ENCODE peak calls at places on chromosomes 12 and 14, in seven cellular contexts. C is uterus; Q is psoas muscle; T is upper lobe of right lung; V is CD8-positive, alpha-beta memory T cell; N is skeletal muscle cell; K is mesenchymal stem cell. Z is an unnamed sample.
A peak's percentile ranks its signal among the peaks of the same experiment; 100 is the strongest.

GRCh38 chr12:128131955-128132354 is 135.0 kb upstream of the TMEM132C start:
- DNase-seq in C (no peak), Q (no peak), T (no peak), V (no peak), N (no peak), K (no peak), Z (no peak)

GRCh38 chr12:4734625-4735196 is 14.5 kb downstream of the GALNT8 start:
- DNase-seq in C (no peak), Q (no peak), T (no peak), V (no peak), N (no peak), K (no peak), Z (no peak)

GRCh38 chr12:123142948-123143752 is 7.7 kb downstream of the PITPNM2 start:
- DNase-seq in C (no peak), Q (no peak), T (peak; percentile 80), V (no peak), N (no peak), K (peak; percentile 66), Z (no peak)

GRCh38 chr12:25985296-25985992 is 27.0 kb downstream of the RASSF8 start:
- DNase-seq in C (no peak), Q (no peak), T (no peak), V (no peak), N (no peak), K (no peak), Z (no peak)

GRCh38 chr12:52398176-52398575 is 8.0 kb downstream of the KRT82 start:
- DNase-seq in C (no peak), Q (no peak), T (no peak), V (no peak), N (no peak), K (no peak), Z (no peak)

GRCh38 chr14:81371802-81372201 is 28.3 kb downstream of the STON2 start:
- DNase-seq in C (no peak), Q (no peak), T (no peak), V (no peak), N (no peak), K (no peak), Z (no peak)

GRCh38 chr14:77148510-77149231 is 7.1 kb upstream of the ZDHHC22 start:
- DNase-seq in C (no peak), Q (no peak), T (no peak), V (no peak), N (no peak), K (no peak), Z (no peak)

GRCh38 chr12:105947906-105948305 is 190.8 kb downstream of the NUAK1 start:
- DNase-seq in C (no peak), Q (no peak), T (no peak), V (no peak), N (no peak), K (no peak), Z (no peak)

GRCh38 chr12:30026621-30027234 is 243.0 kb upstream of the TMTC1 start:
- DNase-seq in C (no peak), Q (no peak), T (no peak), V (no peak), N (peak; percentile 18), K (peak; percentile 79), Z (no peak)

GRCh38 chr12:10956085-10956484 is 17.0 kb upstream of the TAS2R14 start:
- DNase-seq in C (no peak), Q (no peak), T (no peak), V (no peak), N (no peak), K (no peak), Z (no peak)

GRCh38 chr12:92208613-92209121 is 63.0 kb upstream of the BTG1 start:
- DNase-seq in C (no peak), Q (no peak), T (no peak), V (peak; percentile 55), N (peak; percentile 51), K (peak; percentile 73), Z (peak; percentile 70)

GRCh38 chr12:1474567-1475153 is 119.7 kb downstream of the FBXL14 start:
- DNase-seq in C (no peak), Q (no peak), T (no peak), V (no peak), N (peak; percentile 91), K (peak; percentile 83), Z (no peak)

GRCh38 chr12:690466-690865 is 27.2 kb upstream of the NINJ2 start:
- DNase-seq in C (no peak), Q (no peak), T (no peak), V (no peak), N (no peak), K (no peak), Z (no peak)

GRCh38 chr12:82862069-82862841 is 175.5 kb downstream of the TMTC2 start:
- DNase-seq in C (no peak), Q (no peak), T (no peak), V (no peak), N (no peak), K (peak; percentile 5), Z (no peak)

GRCh38 chr12:130819681-130820080 is 19.4 kb downstream of the STX2 start:
- DNase-seq in C (no peak), Q (no peak), T (no peak), V (no peak), N (no peak), K (no peak), Z (no peak)

GRCh38 chr12:124224535-124225110 is 70.3 kb upstream of the RFLNA start:
- DNase-seq in C (no peak), Q (no peak), T (no peak), V (no peak), N (no peak), K (no peak), Z (no peak)

GRCh38 chr12:75660805-75661404 is 149.5 kb upstream of the KRR1 start:
- DNase-seq in C (no peak), Q (no peak), T (no peak), V (no peak), N (peak; percentile 86), K (peak; percentile 68), Z (no peak)

GRCh38 chr14:93029911-93030555 is 85.7 kb downstream of the ITPK1 start:
- DNase-seq in C (no peak), Q (no peak), T (no peak), V (no peak), N (no peak), K (no peak), Z (no peak)

GRCh38 chr12:89160716-89161123 is 191.6 kb downstream of the DUSP6 start:
- DNase-seq in C (peak; percentile 36), Q (peak; percentile 49), T (peak; percentile 64), V (no peak), N (peak; percentile 86), K (peak; percentile 76), Z (no peak)

DNA sequence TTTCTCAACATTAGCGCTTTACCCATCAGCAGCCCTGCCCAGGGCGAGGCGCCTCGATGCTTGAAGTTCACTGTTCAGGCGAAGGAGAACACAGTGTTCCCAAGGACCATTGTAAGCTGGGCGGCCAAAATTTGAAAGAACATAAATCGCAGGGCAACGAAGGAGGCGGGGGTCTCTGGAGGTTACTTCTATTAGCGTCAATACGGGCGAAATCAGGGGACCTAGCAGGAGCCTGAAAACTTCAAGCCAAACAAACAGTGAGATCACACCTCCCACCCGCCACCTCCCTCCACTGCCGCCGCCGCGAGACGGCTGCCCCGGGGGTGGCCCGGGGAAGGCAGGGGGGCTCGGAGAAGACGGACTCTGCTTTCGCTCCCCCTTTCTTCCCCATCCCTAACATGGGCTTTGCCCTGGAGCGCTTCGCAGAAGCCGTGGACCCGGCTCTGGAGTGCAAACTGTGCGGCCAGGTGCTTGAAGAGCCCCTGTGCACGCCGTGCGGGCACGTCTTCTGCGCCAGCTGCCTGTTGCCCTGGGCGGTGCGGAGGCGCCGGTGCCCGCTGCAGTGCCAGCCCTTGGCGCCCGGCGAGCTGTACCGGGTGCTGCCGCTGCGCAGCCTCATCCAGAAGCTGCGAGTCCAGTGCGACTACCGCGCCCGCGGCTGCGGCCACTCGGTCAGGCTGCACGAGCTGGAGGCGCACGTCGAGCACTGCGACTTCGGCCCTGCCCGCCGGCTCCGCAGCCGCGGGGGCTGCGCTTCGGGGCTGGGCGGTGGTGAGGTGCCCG is at the start of gene PDZRN4:
- DNase-seq in C (no peak), Q (peak; percentile 16), T (peak; percentile 63), V (no peak), N (no peak), K (peak; percentile 9), Z (no peak)
- H3K4me3 ChIP-seq in C (peak within 1 kb of the TSS; percentile 24), Q (peak within 1 kb of the TSS; percentile 51), T (peak within 1 kb of the TSS; percentile 33), V (no peak within 1 kb of the TSS), N (no peak within 1 kb of the TSS), K (peak within 1 kb of the TSS; percentile 69), Z (no peak within 1 kb of the TSS)

GRCh38 chr14:85437143-85437542 is 92.8 kb upstream of the FLRT2 start:
- DNase-seq in C (no peak), Q (no peak), T (no peak), V (no peak), N (peak; percentile 41), K (no peak), Z (no peak)
- H3K4me3 ChIP-seq in C (no peak overlapping the region), Q (no peak overlapping the region), T (no peak overlapping the region), V (no peak overlapping the region), N (no peak overlapping the region), K (no peak overlapping the region), Z (no peak overlapping the region)

GRCh38 chr12:54035561-54036377 is 2.9 kb downstream of the HOXC5 start:
- DNase-seq in C (no peak), Q (no peak), T (peak; percentile 40), V (no peak), N (no peak), K (no peak), Z (no peak)

GRCh38 chr12:54033106-54033979 is 493 bp downstream of the HOXC5 start:
- DNase-seq in C (no peak), Q (peak; percentile 57), T (peak; percentile 60), V (no peak), N (no peak), K (peak; percentile 65), Z (no peak)

GRCh38 chr12:54034784-54035310 is 2.0 kb downstream of the HOXC5 start:
- DNase-seq in C (no peak), Q (no peak), T (peak; percentile 37), V (no peak), N (no peak), K (no peak), Z (no peak)

GRCh38 chr12:54032627-54033100 is at the start of gene HOXC5:
- DNase-seq in C (peak; percentile 62), Q (peak; percentile 76), T (peak; percentile 72), V (peak; percentile 64), N (peak; percentile 61), K (peak; percentile 82), Z (peak; percentile 47)

DNA sequence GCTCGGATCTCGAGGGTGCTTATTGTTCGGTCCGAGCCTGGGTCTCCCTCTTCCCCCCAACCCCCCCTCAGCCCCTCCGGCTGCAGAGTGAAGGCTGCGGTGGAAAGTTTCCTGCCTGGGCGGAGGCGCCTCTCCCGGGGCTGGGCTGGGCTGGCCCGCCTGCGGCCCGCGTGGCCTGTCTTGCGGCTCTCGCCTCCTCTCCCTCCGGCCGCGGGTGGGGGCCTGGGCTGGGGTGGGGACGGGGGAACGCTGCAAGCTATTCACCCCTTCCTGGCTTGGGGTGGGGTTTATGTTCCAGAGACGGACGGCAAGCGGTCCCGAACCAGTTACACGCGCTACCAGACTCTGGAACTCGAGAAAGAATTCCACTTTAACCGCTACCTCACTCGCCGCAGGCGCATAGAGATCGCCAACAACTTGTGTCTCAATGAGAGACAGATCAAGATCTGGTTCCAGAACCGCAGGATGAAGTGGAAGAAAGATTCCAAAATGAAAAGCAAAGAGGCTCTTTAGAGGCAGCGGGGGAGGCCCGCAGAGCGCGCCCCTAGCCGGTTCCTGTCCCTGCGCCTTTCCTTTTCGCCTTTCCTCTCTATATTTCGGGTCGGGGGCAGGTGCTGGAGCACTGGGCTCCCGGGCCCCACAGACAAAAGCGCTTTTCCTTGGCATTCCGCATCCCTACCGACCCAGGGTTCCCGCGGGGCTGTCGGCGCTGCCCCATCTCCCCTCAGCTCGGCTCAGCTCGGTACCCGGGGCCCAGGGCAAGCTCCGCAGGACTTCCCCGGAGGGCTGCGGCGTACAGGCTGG is 1.3 kb downstream of the HOXC5 start:
- DNase-seq in C (no peak), Q (peak; percentile 48), T (peak; percentile 57), V (no peak), N (no peak), K (peak; percentile 45), Z (no peak)
- H3K4me3 ChIP-seq in C (peak overlapping the region; percentile 4), Q (peak overlapping the region; percentile 62), T (peak overlapping the region; percentile 33), V (no peak overlapping the region), N (peak overlapping the region; percentile 37), K (peak overlapping the region; percentile 78), Z (no peak overlapping the region)

GRCh38 chr14:104125011-104125410 is 13.4 kb upstream of the KIF26A start:
- DNase-seq in C (no peak), Q (no peak), T (no peak), V (no peak), N (no peak), K (no peak), Z (no peak)
- H3K4me3 ChIP-seq in C (no peak overlapping the region), Q (no peak overlapping the region), T (no peak overlapping the region), V (no peak overlapping the region), N (no peak overlapping the region), K (no peak overlapping the region), Z (no peak overlapping the region)

Z was measured in Jurkat, Clone E6-1.